ENCODE peak calls at places on chromosomes 2 and 18, in five cellular contexts. S is IMR-90, W is GM12865, R is fibroblast of lung, O is fibroblast of pulmonary artery. E is an unnamed sample.

GRCh38 chr2:134072973-134073490 is 180.8 kb upstream of the MGAT5 start:
- DNase-seq in S (no peak), W (no peak), R (no peak), O (no peak), E (no peak)

GRCh38 chr2:124898827-124899226 is 873.7 kb downstream of the CNTNAP5 start:
- DNase-seq in S (no peak), W (no peak), R (no peak), O (no peak), E (no peak)

GRCh38 chr18:15005313-15006130 is 257.6 kb downstream of the ANKRD30B start:
- DNase-seq in S (no peak), W (no peak), R (no peak), O (no peak), E (no peak)

GRCh38 chr2:179702912-179703311 is 158.5 kb downstream of the ZNF385B start:
- DNase-seq in S (no peak), W (no peak), R (no peak), O (no peak), E (no peak)

GRCh38 chr18:47050468-47050867 is 15.0 kb upstream of the ELOA2 start:
- DNase-seq in S (peak; percentile 60), W (peak; percentile 68), R (peak; percentile 44), O (peak; percentile 71), E (peak; percentile 47)

GRCh38 chr2:208595386-208596275 is 189.0 kb downstream of the PTH2R start:
- DNase-seq in S (no peak), W (no peak), R (peak; percentile 0), O (no peak), E (no peak)

GRCh38 chr2:176082885-176083731 is 654 bp downstream of the EVX2 start:
- DNase-seq in S (no peak), W (no peak), R (no peak), O (no peak), E (no peak)

GRCh38 chr2:133566967-133567645 is 1.2 kb downstream of the NCKAP5 start:
- DNase-seq in S (peak; percentile 88), W (no peak), R (peak; percentile 88), O (peak; percentile 54), E (peak; percentile 55)

GRCh38 chr2:200471928-200472645 is 37.8 kb downstream of the KCTD18 start:
- DNase-seq in S (no peak), W (peak; percentile 45), R (no peak), O (no peak), E (no peak)

GRCh38 chr2:67476808-67477790 is 80.0 kb downstream of the ETAA1 start:
- DNase-seq in S (peak; percentile 81), W (peak; percentile 27), R (peak; percentile 57), O (peak; percentile 82), E (peak; percentile 16)

GRCh38 chr2:98730053-98730850 is 680 bp downstream of the MGAT4A start:
- DNase-seq in S (no peak), W (peak; percentile 23), R (no peak), O (no peak), E (no peak)

GRCh38 chr18:28905509-28905908 is 728.6 kb upstream of the CDH2 start:
- DNase-seq in S (peak; percentile 57), W (no peak), R (peak; percentile 86), O (peak; percentile 57), E (no peak)

GRCh38 chr2:188414869-188415753 is 123.4 kb downstream of the GULP1 start:
- DNase-seq in S (peak; percentile 27), W (no peak), R (peak; percentile 41), O (peak; percentile 33), E (no peak)

GRCh38 chr2:218898109-218898878 is 17.6 kb downstream of the WNT10A start:
- DNase-seq in S (peak; percentile 18), W (peak; percentile 84), R (no peak), O (peak; percentile 43), E (no peak)

GRCh38 chr2:198044777-198045176 is 240.4 kb downstream of the PLCL1 start:
- DNase-seq in S (no peak), W (no peak), R (no peak), O (no peak), E (no peak)

GRCh38 chr2:199443589-199444130 is 14.1 kb downstream of the SATB2 start:
- DNase-seq in S (peak; percentile 62), W (no peak), R (no peak), O (no peak), E (no peak)

GRCh38 chr2:186962085-186962747 is 113.2 kb upstream of the ZSWIM2 start:
- DNase-seq in S (no peak), W (no peak), R (no peak), O (no peak), E (no peak)

GRCh38 chr2:51990684-51991083 is 958.8 kb upstream of the NRXN1 start:
- DNase-seq in S (no peak), W (no peak), R (no peak), O (no peak), E (no peak)

GRCh38 chr2:12050381-12050780 is 303.9 kb downstream of the LPIN1 start:
- DNase-seq in S (peak; percentile 94), W (peak; percentile 80), R (peak; percentile 75), O (no peak), E (no peak)

GRCh38 chr2:108878276-108878675 is 91.7 kb downstream of the CCDC138 start:
- DNase-seq in S (no peak), W (no peak), R (no peak), O (no peak), E (no peak)

GRCh38 chr2:119025013-119025412 is 83.0 kb downstream of the MARCO start:
- DNase-seq in S (no peak), W (no peak), R (no peak), O (no peak), E (no peak)

GRCh38 chr2:119024568-119024967 is 82.6 kb downstream of the MARCO start:
- DNase-seq in S (no peak), W (no peak), R (no peak), O (no peak), E (no peak)

GRCh38 chr2:119024152-119024551 is 82.2 kb downstream of the MARCO start:
- DNase-seq in S (no peak), W (no peak), R (no peak), O (no peak), E (no peak)

GRCh38 chr2:119023534-119023933 is 81.5 kb downstream of the MARCO start:
- DNase-seq in S (no peak), W (no peak), R (no peak), O (no peak), E (no peak)

GRCh38 chr2:119022678-119023077 is 80.7 kb downstream of the MARCO start:
- DNase-seq in S (no peak), W (no peak), R (no peak), O (no peak), E (no peak)
- H3K4me3 ChIP-seq in S (no peak overlapping the region), W (no peak overlapping the region), R (no peak overlapping the region), O (no peak overlapping the region), E (no peak overlapping the region)

GRCh38 chr2:24385366-24385765 is 25.0 kb upstream of the ITSN2 start:
- DNase-seq in S (no peak), W (no peak), R (no peak), O (no peak), E (no peak)

GRCh38 chr2:24380687-24381271 is 20.4 kb upstream of the ITSN2 start:
- DNase-seq in S (no peak), W (no peak), R (no peak), O (no peak), E (no peak)

DNA sequence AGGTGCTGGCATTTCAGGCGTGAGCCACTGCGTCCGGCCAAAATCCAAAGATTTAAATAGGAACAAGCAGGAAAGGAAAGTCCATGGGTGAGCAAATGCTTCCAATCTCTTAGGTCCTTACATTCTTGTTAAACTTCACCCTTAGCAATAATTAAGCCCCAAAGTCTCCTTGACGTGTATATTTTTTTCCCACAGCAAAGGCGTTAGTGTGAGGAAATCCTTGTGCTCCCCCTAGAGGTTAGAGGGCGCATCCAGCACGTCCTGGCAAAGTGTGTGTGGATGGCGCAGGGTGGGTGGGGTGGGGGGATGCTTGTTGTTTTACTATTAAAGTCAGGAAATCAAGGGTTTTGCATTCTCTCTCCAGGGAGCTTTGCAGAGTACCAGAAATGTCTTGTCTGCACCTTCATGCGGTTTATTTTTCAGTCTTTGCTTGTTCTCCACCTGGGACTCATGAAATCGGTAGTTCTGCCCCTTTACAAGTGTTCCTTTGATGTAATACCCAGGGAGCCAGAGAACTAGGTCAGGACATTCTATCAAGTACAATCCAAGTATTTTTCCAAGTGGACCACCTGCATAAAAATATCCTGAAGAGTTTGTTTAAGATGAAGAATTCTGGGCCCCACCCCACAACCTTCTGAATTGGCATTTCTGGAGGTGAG is 22.2 kb upstream of the ITSN2 start:
- DNase-seq in S (peak; percentile 65), W (peak; percentile 80), R (peak; percentile 22), O (peak; percentile 76), E (peak; percentile 55)
- TF ChIP-seq CTCF in S (peak; percentile 71), W (peak; percentile 77), R (peak; percentile 62), O (peak; percentile 72), E (peak; percentile 72)

GRCh38 chr2:54604771-54605350 is 118.6 kb upstream of the EML6 start:
- DNase-seq in S (no peak), W (no peak), R (no peak), O (no peak), E (no peak)
- H3K4me3 ChIP-seq in S (no peak overlapping the region), W (no peak overlapping the region), R (no peak overlapping the region), O (no peak overlapping the region), E (no peak overlapping the region)

GRCh38 chr2:2800697-2801096 is 469.6 kb upstream of the MYT1L start:
- DNase-seq in S (no peak), W (no peak), R (no peak), O (no peak), E (no peak)
- TF ChIP-seq CTCF in S (no peak), W (no peak), R (no peak), O (no peak), E (no peak)

DNA sequence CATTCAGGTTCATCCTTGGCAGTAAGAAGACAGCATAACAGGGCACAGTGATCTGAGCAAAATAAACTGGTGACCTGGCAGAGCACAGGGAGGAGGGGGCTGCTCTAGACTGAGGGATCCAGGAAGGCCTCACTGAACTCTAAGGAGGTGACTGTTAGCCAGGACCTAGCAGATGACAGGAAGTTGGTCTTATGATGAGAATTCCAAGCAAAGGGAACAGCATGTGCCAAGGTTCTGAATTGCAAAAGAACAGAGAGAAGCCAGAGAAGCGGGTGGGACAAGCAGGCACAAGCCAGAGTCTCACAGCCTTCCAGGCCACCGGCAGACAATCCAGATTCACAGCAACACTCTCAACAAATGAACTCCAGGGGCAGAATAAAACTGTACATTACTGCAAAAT is 152.7 kb upstream of the PTPRM start:
- DNase-seq in S (no peak), W (no peak), R (no peak), O (peak; percentile 26), E (no peak)
- H3K4me3 ChIP-seq in S (no peak overlapping the region), W (no peak overlapping the region), R (no peak overlapping the region), O (no peak overlapping the region), E (no peak overlapping the region)

E was measured in astrocyte of the cerebellum.